ENCODE peak calls at places on chromosomes 5 and 9, in four cellular contexts. B is endothelial cell, C is activated B cell treated with CpG ODN at 0.5 μM for 24 hours, D is heart right ventricle. F is an unnamed sample.

GRCh38 chr5:173662896-173663809 is 46.7 kb upstream of the BOD1 start:
- DNase-seq in B (no peak), C (no peak), D (no peak), F (no peak)

GRCh38 chr5:129027260-129027659 is 62.0 kb downstream of the SLC27A6 start:
- DNase-seq in B (no peak), C (no peak), D (no peak), F (no peak)

GRCh38 chr5:84450617-84451414 is 66.1 kb upstream of the EDIL3 start:
- DNase-seq in B (no peak), C (no peak), D (no peak), F (no peak)

GRCh38 chr5:90488791-90489190 is 14.1 kb downstream of the POLR3G start:
- DNase-seq in B (no peak), C (no peak), D (no peak), F (no peak)

GRCh38 chr9:75692309-75692708 is 198.2 kb upstream of the PCSK5 start:
- DNase-seq in B (no peak), C (no peak), D (no peak), F (no peak)

GRCh38 chr5:168327994-168328393 is 36.5 kb downstream of the WWC1 start:
- DNase-seq in B (no peak), C (no peak), D (no peak), F (no peak)

GRCh38 chr5:104635216-104635615 is 1072.6 kb upstream of the NUDT12 start:
- DNase-seq in B (no peak), C (no peak), D (no peak), F (no peak)

GRCh38 chr9:99172129-99173091 is 49.3 kb downstream of the ALG2 start:
- DNase-seq in B (no peak), C (no peak), D (no peak), F (no peak)

GRCh38 chr9:75148551-75148950 is 60.2 kb downstream of the OSTF1 start:
- DNase-seq in B (no peak), C (no peak), D (no peak), F (no peak)

GRCh38 chr5:112933105-112933504 is 11.1 kb upstream of the REEP5 start:
- DNase-seq in B (no peak), C (no peak), D (no peak), F (no peak)

GRCh38 chr5:180600554-180601041 is 9.3 kb upstream of the SCGB3A1 start:
- DNase-seq in B (no peak), C (no peak), D (no peak), F (peak)

GRCh38 chr9:18126776-18127175 is 347.2 kb upstream of the ADAMTSL1 start:
- DNase-seq in B (no peak), C (no peak), D (no peak), F (no peak)

GRCh38 chr9:93910598-93910997 is 44.6 kb downstream of the BARX1 start:
- DNase-seq in B (no peak), C (no peak), D (no peak), F (no peak)

GRCh38 chr9:75803130-75803529 is 87.3 kb upstream of the PCSK5 start:
- DNase-seq in B (no peak), C (no peak), D (no peak), F (no peak)

GRCh38 chr9:13597427-13597826 is 317.9 kb upstream of the MPDZ start:
- DNase-seq in B (no peak), C (no peak), D (no peak), F (no peak)

GRCh38 chr5:133552925-133553525 is 59.3 kb downstream of the FSTL4 start:
- DNase-seq in B (peak), C (peak), D (peak), F (no peak)

GRCh38 chr5:168286386-168286785 is 5.1 kb upstream of the WWC1 start:
- DNase-seq in B (no peak), C (no peak), D (no peak), F (no peak)

GRCh38 chr9:125066839-125067619 is 76.3 kb downstream of the SCAI start:
- DNase-seq in B (no peak), C (no peak), D (no peak), F (no peak)

GRCh38 chr9:125254231-125254630 is 7.4 kb upstream of the GAPVD1 start:
- DNase-seq in B (no peak), C (no peak), D (no peak), F (no peak)

GRCh38 chr9:121744002-121744686 is 92.7 kb downstream of the DAB2IP start:
- DNase-seq in B (no peak), C (no peak), D (peak), F (no peak)

GRCh38 chr9:110650991-110651411 is 17.6 kb upstream of the MUSK start:
- DNase-seq in B (no peak), C (no peak), D (no peak), F (no peak)

GRCh38 chr9:24879591-24879990 is 333.9 kb upstream of the IZUMO3 start:
- DNase-seq in B (no peak), C (no peak), D (no peak), F (no peak)

GRCh38 chr5:133746834-133747233 is 134.5 kb upstream of the FSTL4 start:
- DNase-seq in B (peak), C (no peak), D (no peak), F (no peak)

GRCh38 chr9:124932355-124932754 is 8.5 kb downstream of the GOLGA1 start:
- DNase-seq in B (no peak), C (no peak), D (no peak), F (no peak)

GRCh38 chr5:72036951-72037350 is 70.3 kb upstream of the MAP1B start:
- DNase-seq in B (peak), C (no peak), D (no peak), F (no peak)

GRCh38 chr9:89461302-89461701 is 36.6 kb downstream of the SEMA4D start:
- DNase-seq in B (no peak), C (no peak), D (no peak), F (no peak)

GRCh38 chr9:90909225-90909624 is 107.6 kb downstream of the SYK start:
- DNase-seq in B (no peak), C (no peak), D (no peak), F (no peak)

GRCh38 chr5:59893061-59893435 is 478 bp downstream of the PDE4D start:
- DNase-seq in B (peak), C (no peak), D (no peak), F (no peak)

GRCh38 chr5:59897075-59897474 is 3.5 kb upstream of the PDE4D start:
- DNase-seq in B (no peak), C (no peak), D (no peak), F (no peak)

GRCh38 chr5:59893436-59894227 is at the start of gene PDE4D:
- DNase-seq in B (peak), C (no peak), D (peak), F (peak)
- TF ChIP-seq CTCF in B (no peak), C (no peak), D (no peak), F (peak)

GRCh38 chr9:38132956-38133355 is 63.9 kb upstream of the SHB start:
- DNase-seq in B (no peak), C (no peak), D (no peak), F (no peak)

GRCh38 chr9:38129366-38129765 is 60.3 kb upstream of the SHB start:
- DNase-seq in B (no peak), C (no peak), D (no peak), F (no peak)

GRCh38 chr9:38133595-38133994 is 64.6 kb upstream of the SHB start:
- DNase-seq in B (no peak), C (no peak), D (no peak), F (no peak)

GRCh38 chr9:38130724-38131123 is 61.7 kb upstream of the SHB start:
- DNase-seq in B (no peak), C (no peak), D (no peak), F (no peak)

GRCh38 chr9:38131729-38132128 is 62.7 kb upstream of the SHB start:
- DNase-seq in B (no peak), C (no peak), D (no peak), F (no peak)
- TF ChIP-seq CTCF in B (no peak), C (no peak), D (no peak), F (no peak)

GRCh38 chr5:23507278-23507685 is at the start of gene PRDM9:
- DNase-seq in B (no peak), C (no peak), D (peak), F (no peak)

DNA sequence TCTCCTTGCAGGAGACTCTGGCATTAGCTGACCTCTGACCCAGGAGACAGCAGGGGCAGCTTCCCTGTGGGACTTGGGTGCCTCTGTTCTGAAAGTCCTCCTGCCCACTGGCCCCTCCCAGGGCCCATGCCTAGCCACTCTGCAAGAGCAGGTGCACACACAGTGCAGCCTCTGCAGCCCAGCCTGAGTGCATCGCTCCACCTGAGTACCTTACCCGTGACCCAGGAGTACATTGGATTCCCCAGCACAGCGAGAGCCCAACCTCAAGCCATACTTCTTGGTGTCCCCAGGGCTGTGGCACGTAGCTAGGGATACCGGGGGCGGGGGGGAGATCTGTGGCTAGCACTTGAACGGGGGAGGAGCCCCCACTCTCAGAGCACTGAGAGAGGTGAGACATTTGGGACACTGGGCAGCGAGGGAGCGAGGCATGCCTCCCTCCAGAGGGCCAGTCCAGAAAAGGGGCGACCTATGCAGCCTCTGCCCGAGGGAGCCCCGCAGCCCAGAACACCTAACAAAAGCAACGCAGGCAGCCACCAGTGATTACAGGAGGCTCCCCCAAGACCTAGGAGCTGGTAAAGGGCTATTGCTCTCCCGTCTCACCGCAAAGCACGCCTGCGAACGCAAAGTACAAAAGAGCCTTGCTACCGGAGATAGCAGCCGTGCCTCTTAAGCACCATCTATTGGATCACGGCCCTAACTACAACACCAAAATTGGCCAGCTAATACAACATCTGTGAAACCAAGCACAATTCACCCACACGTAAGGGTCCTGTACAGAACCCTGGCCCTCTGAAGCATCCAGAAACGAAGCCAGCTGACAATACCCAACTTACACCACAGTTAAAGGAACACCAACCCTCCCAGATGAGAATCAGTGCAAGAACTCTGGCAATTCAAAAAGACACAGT is 826 bp upstream of the PRDM9 start:
- DNase-seq in B (no peak), C (no peak), D (no peak), F (no peak)
- TF ChIP-seq CTCF in B (no peak), C (no peak), D (peak), F (peak)

DNA sequence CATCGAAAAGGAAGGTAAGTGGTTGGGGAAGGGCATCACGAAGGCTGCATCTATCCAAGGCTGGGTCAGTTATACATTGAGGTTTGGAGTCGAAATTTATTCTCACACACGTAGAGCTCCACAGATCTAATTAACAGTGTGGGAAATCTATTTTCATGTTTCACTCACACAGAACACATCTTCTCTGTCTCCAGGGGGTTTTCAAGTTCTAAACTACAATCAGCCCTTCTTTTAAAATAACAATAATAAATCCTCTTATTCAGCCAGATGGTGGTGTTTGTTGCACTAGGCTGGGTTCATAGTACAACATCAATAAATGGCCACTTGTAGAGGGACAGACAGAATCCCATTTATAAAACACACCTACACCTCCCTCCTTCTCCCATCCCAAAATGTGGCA is 174.5 kb upstream of the KLF9 start:
- DNase-seq in B (no peak), C (no peak), D (no peak), F (no peak)
- TF ChIP-seq CTCF in B (no peak), C (no peak), D (no peak), F (no peak)

GRCh38 chr9:128102196-128102595 is 25.3 kb downstream of the PTGES2 start:
- DNase-seq in B (no peak), C (no peak), D (no peak), F (no peak)

GRCh38 chr9:128102861-128103588 is 24.5 kb downstream of the PTGES2 start:
- DNase-seq in B (no peak), C (no peak), D (no peak), F (no peak)

GRCh38 chr9:128101690-128102089 is 25.8 kb downstream of the PTGES2 start:
- DNase-seq in B (no peak), C (no peak), D (peak), F (no peak)

GRCh38 chr9:128104171-128104618 is 23.3 kb downstream of the PTGES2 start:
- DNase-seq in B (no peak), C (no peak), D (no peak), F (no peak)

DNA sequence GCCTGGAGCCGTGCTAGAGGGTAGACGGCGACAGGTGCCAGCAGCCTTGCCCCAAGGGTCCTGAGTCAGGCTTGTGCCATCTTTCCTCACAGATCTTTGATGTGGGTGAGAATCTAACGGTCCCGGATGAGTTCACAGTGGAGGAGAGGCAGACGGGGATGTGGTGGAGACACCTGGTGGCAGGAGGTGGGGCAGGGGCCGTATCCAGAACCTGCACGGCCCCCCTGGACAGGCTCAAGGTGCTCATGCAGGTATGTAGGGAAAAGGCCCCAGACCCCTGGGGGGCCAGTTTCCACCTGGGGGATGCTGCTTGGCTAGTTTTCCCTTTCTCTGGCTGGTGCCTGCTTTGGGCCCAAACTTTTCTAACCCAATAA is 24.0 kb downstream of the PTGES2 start:
- DNase-seq in B (no peak), C (no peak), D (no peak), F (no peak)
- TF ChIP-seq CTCF in B (no peak), C (no peak), D (no peak), F (peak)

GRCh38 chr9:113787871-113788270 is 88.2 kb upstream of the ZNF618 start:
- DNase-seq in B (no peak), C (no peak), D (no peak), F (no peak)
- TF ChIP-seq CTCF in B (no peak), C (no peak), D (no peak), F (peak)

GRCh38 chr5:141121563-141121962 is at the start of gene PCDHB4:
- DNase-seq in B (peak), C (no peak), D (no peak), F (no peak)
- TF ChIP-seq CTCF in B (peak), C (no peak), D (peak), F (peak)

GRCh38 chr9:108058137-108058779 is 568.7 kb upstream of the KLF4 start:
- DNase-seq in B (no peak), C (no peak), D (no peak), F (no peak)

GRCh38 chr9:108056805-108057386 is 567.3 kb upstream of the KLF4 start:
- DNase-seq in B (no peak), C (no peak), D (no peak), F (no peak)

GRCh38 chr9:108060165-108060564 is 570.6 kb upstream of the KLF4 start:
- DNase-seq in B (no peak), C (no peak), D (no peak), F (no peak)

GRCh38 chr9:108057421-108058136 is 568.0 kb upstream of the KLF4 start:
- DNase-seq in B (no peak), C (no peak), D (no peak), F (no peak)

GRCh38 chr9:108062680-108063079 is 573.1 kb upstream of the KLF4 start:
- DNase-seq in B (no peak), C (no peak), D (no peak), F (no peak)
- TF ChIP-seq CTCF in B (no peak), C (no peak), D (no peak), F (no peak)

GRCh38 chr5:159444441-159445082 is 114.3 kb upstream of the IL12B start:
- DNase-seq in B (no peak), C (no peak), D (no peak), F (no peak)
- TF ChIP-seq CTCF in B (no peak), C (no peak), D (peak), F (peak)

F was measured in type B pancreatic cell.